ENCODE peak calls at places on chromosomes 5 and 9, in eight cellular contexts. C is GDM1; X is neuronal stem cell; D is GM18507; F is T-helper 1 cell; I is stimulated activated CD4-positive, alpha-beta T cell treated with anti-CD3 and anti-CD28 coated beads, Interleukin-4, amount 100 ng/mL, for 48 hours; M is ACHN; Q is IMR-90. E is an unnamed sample.

GRCh38 chr9:107437716-107438115 is 51.9 kb downstream of the KLF4 start:
- DNase-seq in C (no peak), X (no peak), D (no peak), F (no peak), I (no peak), M (no peak), Q (no peak), E (no peak)

GRCh38 chr9:114301798-114302565 is 20.9 kb upstream of the ORM1 start:
- DNase-seq in C (no peak), X (no peak), D (no peak), F (no peak), I (no peak), M (no peak), Q (no peak), E (no peak)

GRCh38 chr5:161314033-161314432 is 232.5 kb downstream of the GABRB2 start:
- DNase-seq in C (no peak), X (no peak), D (no peak), F (no peak), I (no peak), M (no peak), Q (no peak), E (no peak)

GRCh38 chr9:133693703-133694529 is 44.2 kb downstream of the SARDH start:
- DNase-seq in C (no peak), X (no peak), D (no peak), F (no peak), I (no peak), M (no peak), Q (no peak), E (no peak)

GRCh38 chr5:38446029-38446522 is 110.4 kb downstream of the LIFR start:
- DNase-seq in C (no peak), X (no peak), D (no peak), F (no peak), I (no peak), M (no peak), Q (no peak), E (no peak)

GRCh38 chr5:96706433-96707111 is 44.4 kb downstream of the CAST start:
- DNase-seq in C (no peak), X (no peak), D (no peak), F (no peak), I (no peak), M (no peak), Q (no peak), E (no peak)

GRCh38 chr5:111865356-111865755 is 108.4 kb upstream of the NREP start:
- DNase-seq in C (no peak), X (no peak), D (no peak), F (no peak), I (no peak), M (no peak), Q (no peak), E (no peak)

GRCh38 chr5:107505763-107506534 is 164.8 kb downstream of the EFNA5 start:
- DNase-seq in C (no peak), X (no peak), D (no peak), F (no peak), I (no peak), M (no peak), Q (no peak), E (no peak)

GRCh38 chr5:113375492-113376060 is 59.2 kb downstream of the TSSK1B start:
- DNase-seq in C (no peak), X (no peak), D (no peak), F (no peak), I (no peak), M (no peak), Q (no peak), E (no peak)

GRCh38 chr5:92353107-92354030 is 970.3 kb upstream of the ARRDC3 start:
- DNase-seq in C (no peak), X (no peak), D (no peak), F (no peak), I (no peak), M (no peak), Q (peak), E (no peak)

GRCh38 chr5:65721050-65721774 is 697 bp downstream of the SGTB start:
- DNase-seq in C (no peak), X (peak), D (no peak), F (no peak), I (no peak), M (peak), Q (peak), E (no peak)

GRCh38 chr9:77725820-77726219 is 77.7 kb upstream of the GNA14 start:
- DNase-seq in C (no peak), X (no peak), D (no peak), F (no peak), I (no peak), M (no peak), Q (no peak), E (no peak)

GRCh38 chr5:39657943-39658342 is 233.2 kb upstream of the DAB2 start:
- DNase-seq in C (no peak), X (no peak), D (no peak), F (no peak), I (no peak), M (no peak), Q (no peak), E (no peak)

GRCh38 chr5:110909950-110910349 is 161.6 kb upstream of the TSLP start:
- DNase-seq in C (no peak), X (no peak), D (no peak), F (no peak), I (no peak), M (no peak), Q (peak), E (no peak)

GRCh38 chr9:133107961-133108793 is 12.9 kb downstream of the RALGDS start:
- DNase-seq in C (no peak), X (no peak), D (no peak), F (no peak), I (no peak), M (no peak), Q (no peak), E (no peak)

GRCh38 chr5:142065273-142065672 is 43.3 kb upstream of the NDFIP1 start:
- DNase-seq in C (no peak), X (peak), D (no peak), F (no peak), I (no peak), M (no peak), Q (peak), E (no peak)

GRCh38 chr5:138843789-138844461 is 31.2 kb downstream of the LRRTM2 start:
- DNase-seq in C (no peak), X (no peak), D (no peak), F (no peak), I (no peak), M (no peak), Q (peak), E (no peak)

GRCh38 chr9:18463991-18464390 is 10.0 kb upstream of the ADAMTSL1 start:
- DNase-seq in C (no peak), X (no peak), D (no peak), F (no peak), I (no peak), M (no peak), Q (peak), E (no peak)

GRCh38 chr9:105842023-105842644 is 147.8 kb downstream of the TMEM38B start:
- DNase-seq in C (no peak), X (peak), D (peak), F (no peak), I (no peak), M (peak), Q (peak), E (no peak)

GRCh38 chr9:134564431-134565170 is 77.0 kb upstream of the COL5A1 start:
- DNase-seq in C (no peak), X (no peak), D (no peak), F (no peak), I (no peak), M (no peak), Q (peak), E (no peak)

GRCh38 chr5:142784405-142784955 is 14.3 kb downstream of the ARHGAP26 start:
- DNase-seq in C (no peak), X (no peak), D (no peak), F (no peak), I (no peak), M (no peak), Q (no peak), E (no peak)

E was measured in T follicular helper cell.